ENCODE peak calls at places on chromosomes 6 and 20, in six cellular contexts. P, H, O, G, I and X are unnamed samples.

GRCh38 chr6:135870722-135871121 is 19.2 kb downstream of the PDE7B start:
- DNase-seq in P (peak; percentile 88), H (no peak), O (no peak), G (no peak), I (no peak), X (no peak)

GRCh38 chr6:142740449-142740848 is 204.5 kb downstream of the HIVEP2 start:
- DNase-seq in P (no peak), H (no peak), O (no peak), G (no peak), I (no peak), X (no peak)

GRCh38 chr6:133948472-133948871 is 4.6 kb upstream of the TBPL1 start:
- DNase-seq in P (no peak), H (no peak), O (no peak), G (no peak), I (no peak), X (no peak)

GRCh38 chr6:43013020-43013842 is 515 bp downstream of the MEA1 start:
- DNase-seq in P (peak; percentile 21), H (no peak), O (no peak), G (no peak), I (no peak), X (no peak)

GRCh38 chr6:99080191-99080590 is 132.4 kb upstream of the FBXL4 start:
- DNase-seq in P (no peak), H (no peak), O (no peak), G (no peak), I (no peak), X (no peak)

GRCh38 chr20:25407311-25408169 is at the start of gene GINS1:
- DNase-seq in P (peak; percentile 85), H (peak; percentile 87), O (peak; percentile 96), G (peak; percentile 71), I (peak; percentile 64), X (peak; percentile 91)

GRCh38 chr6:159935633-159936032 is 33.2 kb upstream of the IGF2R start:
- DNase-seq in P (peak; percentile 61), H (no peak), O (no peak), G (no peak), I (no peak), X (no peak)

GRCh38 chr6:33171096-33171888 is 21.0 kb downstream of the COL11A2 start:
- DNase-seq in P (no peak), H (no peak), O (no peak), G (no peak), I (no peak), X (no peak)

GRCh38 chr20:653110-653589 is at the start of gene SRXN1:
- DNase-seq in P (peak; percentile 93), H (peak; percentile 95), O (peak; percentile 98), G (peak; percentile 85), I (peak; percentile 83), X (peak; percentile 94)

GRCh38 chr6:124977067-124977908 is 15.1 kb downstream of the RNF217 start:
- DNase-seq in P (peak; percentile 68), H (no peak), O (no peak), G (no peak), I (no peak), X (no peak)

GRCh38 chr20:44447827-44448419 is 27.8 kb upstream of the TTPAL start:
- DNase-seq in P (no peak), H (no peak), O (no peak), G (no peak), I (no peak), X (no peak)

GRCh38 chr6:1758076-1758679 is 148.5 kb downstream of the FOXC1 start:
- DNase-seq in P (peak; percentile 36), H (no peak), O (no peak), G (no peak), I (no peak), X (no peak)

GRCh38 chr20:23602261-23602660 is 3.5 kb downstream of the CST9 start:
- DNase-seq in P (no peak), H (no peak), O (no peak), G (no peak), I (no peak), X (no peak)

GRCh38 chr6:128919412-128919811 is 36.5 kb downstream of the LAMA2 start:
- DNase-seq in P (peak; percentile 61), H (no peak), O (no peak), G (no peak), I (no peak), X (no peak)

GRCh38 chr6:93423542-93423941 is 4.2 kb upstream of the EPHA7 start:
- DNase-seq in P (no peak), H (no peak), O (peak; percentile 62), G (peak; percentile 25), I (no peak), X (no peak)

GRCh38 chr20:49724637-49725606 is 11.2 kb upstream of the B4GALT5 start:
- DNase-seq in P (peak; percentile 34), H (peak; percentile 78), O (no peak), G (no peak), I (no peak), X (peak; percentile 81)

GRCh38 chr6:117483645-117484016 is 1.2 kb downstream of the DCBLD1 start:
- DNase-seq in P (peak; percentile 48), H (no peak), O (no peak), G (no peak), I (no peak), X (no peak)

GRCh38 chr20:11063459-11063858 is 389.7 kb upstream of the JAG1 start:
- DNase-seq in P (no peak), H (no peak), O (no peak), G (no peak), I (no peak), X (no peak)

GRCh38 chr20:9474835-9475413 is 39.5 kb upstream of the LAMP5 start:
- DNase-seq in P (peak; percentile 53), H (no peak), O (no peak), G (no peak), I (no peak), X (no peak)

GRCh38 chr20:31979713-31980426 is 11.9 kb downstream of the XKR7 start:
- DNase-seq in P (no peak), H (no peak), O (no peak), G (no peak), I (no peak), X (no peak)

GRCh38 chr20:10708342-10709185 is 34.8 kb upstream of the JAG1 start:
- DNase-seq in P (peak; percentile 85), H (no peak), O (peak; percentile 86), G (no peak), I (no peak), X (no peak)

GRCh38 chr6:64680446-64680845 is 1026.6 kb downstream of the EYS start:
- DNase-seq in P (peak; percentile 0), H (no peak), O (no peak), G (no peak), I (no peak), X (no peak)

GRCh38 chr20:51184289-51184688 is 161.4 kb upstream of the KCNG1 start:
- DNase-seq in P (peak; percentile 49), H (no peak), O (no peak), G (no peak), I (no peak), X (no peak)

GRCh38 chr20:31516166-31516565 is 1.9 kb downstream of the HM13 start:
- DNase-seq in P (no peak), H (no peak), O (no peak), G (no peak), I (no peak), X (no peak)

GRCh38 chr6:159633196-159633595 is 59.8 kb downstream of the SOD2 start:
- DNase-seq in P (peak; percentile 27), H (no peak), O (peak; percentile 18), G (no peak), I (no peak), X (no peak)

GRCh38 chr20:32484221-32485125 is 100.7 kb downstream of the NOL4L start:
- DNase-seq in P (no peak), H (peak; percentile 75), O (peak; percentile 52), G (peak; percentile 36), I (peak; percentile 32), X (no peak)

GRCh38 chr6:154579046-154579823 is 68.8 kb upstream of the CNKSR3 start:
- DNase-seq in P (no peak), H (no peak), O (no peak), G (no peak), I (no peak), X (no peak)

GRCh38 chr6:136592930-136593673 is 42.9 kb upstream of the MAP7 start:
- DNase-seq in P (peak; percentile 86), H (no peak), O (no peak), G (no peak), I (no peak), X (no peak)

GRCh38 chr20:62147125-62147524 is 3.6 kb downstream of the SS18L1 start:
- DNase-seq in P (no peak), H (no peak), O (no peak), G (no peak), I (no peak), X (no peak)
- H3K4me3 ChIP-seq in P (no peak overlapping the region), H (no peak overlapping the region), O (no peak overlapping the region), G (no peak overlapping the region), I (no peak overlapping the region), X (no peak overlapping the region)

DNA sequence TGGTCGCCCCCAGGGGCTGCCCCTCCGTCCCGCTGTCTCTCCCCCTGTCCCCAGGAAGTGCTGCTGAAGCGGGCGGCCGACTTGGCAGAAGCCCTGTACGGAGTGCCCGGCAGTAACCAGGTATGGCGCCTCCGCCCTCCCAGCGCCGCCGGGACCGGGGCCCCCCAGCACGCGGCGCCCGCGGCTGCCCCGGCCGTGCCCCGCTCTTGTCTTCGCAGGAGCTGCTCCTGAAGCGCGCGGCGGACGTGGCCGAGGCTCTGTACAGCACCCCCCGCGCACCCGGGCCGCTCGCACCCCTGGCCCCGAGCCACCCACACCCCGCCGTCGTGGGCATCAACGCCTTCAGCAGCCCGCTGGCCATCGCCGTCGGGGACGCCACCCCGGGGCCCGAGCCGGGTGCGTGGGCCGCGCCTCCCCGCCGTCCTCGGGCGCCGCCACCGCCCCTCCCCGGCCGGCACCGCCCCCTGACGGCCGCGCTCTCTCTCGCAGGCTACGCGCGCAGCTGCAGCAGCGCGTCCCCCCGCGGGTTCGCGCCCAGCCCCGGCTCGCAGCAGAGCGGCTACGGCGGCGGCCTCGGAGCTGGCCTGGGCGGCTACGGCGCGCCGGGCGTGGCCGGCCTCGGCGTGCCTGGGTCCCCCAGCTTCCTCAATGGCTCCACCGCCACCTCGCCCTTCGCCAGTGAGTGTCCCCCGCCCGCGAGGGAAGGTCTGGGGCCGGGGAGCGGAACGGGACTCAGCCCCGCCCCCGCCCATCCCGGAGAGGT is 48.4 kb downstream of the CPXM1 start:
- DNase-seq in P (no peak), H (peak; percentile 39), O (peak; percentile 42), G (peak; percentile 52), I (no peak), X (no peak)
- TF ChIP-seq POLR2A in P (no peak), H (no peak), O (no peak), G (no peak), I (no peak), X (no peak)

DNA sequence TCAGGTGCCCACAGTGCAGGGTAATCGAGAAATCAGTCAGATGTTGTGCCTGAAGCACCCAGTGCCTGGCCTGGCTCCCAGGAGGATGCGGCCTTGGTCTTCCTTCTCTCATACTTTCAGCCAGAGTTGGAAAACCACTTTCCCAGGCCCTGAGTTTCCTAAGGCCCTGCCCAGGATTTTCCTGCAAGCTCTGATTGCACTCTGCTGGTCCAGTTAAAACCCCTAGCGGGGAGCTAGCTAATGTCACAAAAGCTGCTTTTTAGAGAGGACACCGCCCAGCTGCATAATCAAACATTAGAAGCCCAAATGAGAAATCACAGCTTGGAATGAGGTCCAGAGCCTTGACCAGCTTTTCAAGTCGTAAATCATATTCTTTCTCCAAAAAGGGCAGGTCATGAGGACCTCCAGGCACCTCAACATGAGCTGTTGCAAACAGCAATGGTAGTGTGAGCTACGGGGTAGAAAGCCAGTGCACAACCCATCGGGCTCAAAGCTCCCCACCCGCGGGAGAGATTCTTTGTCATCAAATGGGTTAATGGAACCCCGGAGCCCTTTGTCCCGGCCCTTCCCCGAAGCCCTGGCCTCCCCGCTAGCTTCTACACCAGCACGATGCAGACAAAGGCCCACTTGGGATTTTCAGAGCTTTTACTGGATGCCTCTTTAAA is 134.1 kb downstream of the SCML4 start:
- DNase-seq in P (no peak), H (peak; percentile 35), O (no peak), G (no peak), I (no peak), X (no peak)
- H3K4me3 ChIP-seq in P (no peak overlapping the region), H (no peak overlapping the region), O (no peak overlapping the region), G (no peak overlapping the region), I (no peak overlapping the region), X (no peak overlapping the region)

GRCh38 chr6:121334299-121335104 is at the start of gene TBC1D32:
- DNase-seq in P (peak; percentile 88), H (peak; percentile 97), O (peak; percentile 88), G (peak; percentile 85), I (peak; percentile 80), X (peak; percentile 96)
- TF ChIP-seq POLR2A in P (peak; percentile 88), H (peak; percentile 64), O (peak; percentile 72), G (peak; percentile 43), I (peak; percentile 60), X (peak; percentile 52)